ENCODE peak calls at places on chromosomes 16 and 17, in seven cellular contexts. S is endodermal cell; J is fibroblast of lung; N is activated T-cell treated with anti-CD3 and anti-CD28 coated beads, Interleukin-2, amount 50 U/mL, for 72 hours; Y is NCI-H1694 treated with DMSO at 0.1 percent for 48 hours; Q is SHP77; I is testis. L is an unnamed sample.

GRCh38 chr17:71327376-71328059 is 793.3 kb upstream of the SOX9 start:
- DNase-seq in S (no peak), J (peak; percentile 74), N (no peak), Y (no peak), Q (no peak), I (no peak), L (no peak)

GRCh38 chr16:56424404-56424765 is 960 bp downstream of the AMFR start:
- DNase-seq in S (no peak), J (peak; percentile 11), N (no peak), Y (no peak), Q (no peak), I (no peak), L (no peak)

GRCh38 chr17:63246344-63246743 is 199.8 kb downstream of the CYB561 start:
- DNase-seq in S (no peak), J (peak; percentile 28), N (no peak), Y (no peak), Q (no peak), I (no peak), L (no peak)

GRCh38 chr16:30946671-30947532 is 2.0 kb upstream of the ORAI3 start:
- DNase-seq in S (peak; percentile 60), J (no peak), N (no peak), Y (no peak), Q (no peak), I (no peak), L (no peak)

GRCh38 chr16:12775689-12776236 is 27.9 kb downstream of the CPPED1 start:
- DNase-seq in S (no peak), J (no peak), N (no peak), Y (no peak), Q (no peak), I (peak; percentile 38), L (no peak)

GRCh38 chr16:4330277-4330882 is 14.5 kb downstream of the GLIS2 start:
- DNase-seq in S (peak; percentile 93), J (peak; percentile 40), N (peak; percentile 84), Y (peak; percentile 12), Q (peak; percentile 48), I (peak; percentile 81), L (peak; percentile 24)

GRCh38 chr17:76644995-76645394 is 1.4 kb upstream of the ST6GALNAC1 start:
- DNase-seq in S (no peak), J (no peak), N (no peak), Y (no peak), Q (no peak), I (no peak), L (no peak)

GRCh38 chr17:56153215-56153614 is at the start of gene ANKFN1:
- DNase-seq in S (no peak), J (no peak), N (no peak), Y (no peak), Q (no peak), I (peak; percentile 37), L (no peak)

GRCh38 chr17:65433157-65433556 is 128.3 kb downstream of the AXIN2 start:
- DNase-seq in S (no peak), J (no peak), N (no peak), Y (no peak), Q (no peak), I (no peak), L (no peak)

GRCh38 chr17:38663125-38663751 is 11.5 kb downstream of the EPOP start:
- DNase-seq in S (peak; percentile 99), J (peak; percentile 43), N (peak; percentile 61), Y (peak; percentile 84), Q (peak; percentile 88), I (peak; percentile 82), L (peak; percentile 38)

GRCh38 chr16:68269793-68270192 is 5.5 kb downstream of the SLC7A6 start:
- DNase-seq in S (no peak), J (no peak), N (no peak), Y (no peak), Q (no peak), I (no peak), L (no peak)

GRCh38 chr17:3722716-3723115 is 987 bp upstream of the HASPIN start:
- DNase-seq in S (no peak), J (no peak), N (no peak), Y (no peak), Q (no peak), I (no peak), L (no peak)

GRCh38 chr17:44363613-44364159 is at the start of gene FAM171A2:
- DNase-seq in S (peak; percentile 93), J (peak; percentile 43), N (peak; percentile 78), Y (peak; percentile 35), Q (peak; percentile 74), I (peak; percentile 57), L (peak; percentile 43)

GRCh38 chr17:44587339-44587738 is 30.1 kb downstream of the FZD2 start:
- DNase-seq in S (peak; percentile 93), J (peak; percentile 99), N (no peak), Y (no peak), Q (no peak), I (peak; percentile 82), L (peak; percentile 93)

GRCh38 chr17:40598928-40599627 is 33.8 kb upstream of the CCR7 start:
- DNase-seq in S (peak; percentile 41), J (no peak), N (peak; percentile 87), Y (no peak), Q (no peak), I (no peak), L (no peak)

GRCh38 chr16:80806957-80807356 is 2.6 kb upstream of the CDYL2 start:
- DNase-seq in S (no peak), J (peak; percentile 81), N (peak; percentile 81), Y (no peak), Q (no peak), I (no peak), L (no peak)

GRCh38 chr17:17682737-17683675 is 1.7 kb downstream of the RAI1 start:
- DNase-seq in S (peak; percentile 88), J (peak; percentile 86), N (peak; percentile 71), Y (peak; percentile 35), Q (peak; percentile 88), I (peak; percentile 85), L (peak; percentile 39)

GRCh38 chr17:50943575-50943933 is 77.4 kb upstream of the TOB1 start:
- DNase-seq in S (peak; percentile 47), J (no peak), N (no peak), Y (no peak), Q (no peak), I (peak; percentile 33), L (no peak)

GRCh38 chr16:24848065-24848464 is 2.3 kb downstream of the SLC5A11 start:
- DNase-seq in S (no peak), J (peak; percentile 78), N (no peak), Y (no peak), Q (no peak), I (no peak), L (no peak)

GRCh38 chr16:1181715-1182671 is 29.1 kb downstream of the CACNA1H start:
- DNase-seq in S (no peak), J (peak; percentile 92), N (no peak), Y (no peak), Q (peak; percentile 49), I (peak; percentile 62), L (peak; percentile 91)

GRCh38 chr16:3727806-3728381 is 10.6 kb upstream of the TRAP1 start:
- DNase-seq in S (no peak), J (no peak), N (no peak), Y (no peak), Q (no peak), I (no peak), L (no peak)

GRCh38 chr16:20806168-20807050 is at the start of the genes ERI2 and REXO5:
- DNase-seq in S (peak; percentile 97), J (peak; percentile 95), N (peak; percentile 79), Y (peak; percentile 86), Q (peak; percentile 94), I (peak; percentile 95), L (peak; percentile 89)

GRCh38 chr17:76544916-76545365 is 5.1 kb downstream of the PRCD start:
- DNase-seq in S (no peak), J (no peak), N (no peak), Y (peak; percentile 46), Q (no peak), I (no peak), L (no peak)

GRCh38 chr17:6110592-6110991 is 40.4 kb downstream of the WSCD1 start:
- DNase-seq in S (no peak), J (peak; percentile 38), N (no peak), Y (no peak), Q (no peak), I (no peak), L (no peak)

GRCh38 chr16:83214671-83215070 is 587.9 kb downstream of the CDH13 start:
- DNase-seq in S (no peak), J (no peak), N (no peak), Y (no peak), Q (no peak), I (no peak), L (no peak)

GRCh38 chr16:50301626-50302471 is 35.5 kb downstream of the ADCY7 start:
- DNase-seq in S (peak; percentile 38), J (peak; percentile 91), N (no peak), Y (no peak), Q (no peak), I (no peak), L (peak; percentile 27)

GRCh38 chr16:11793840-11794239 is 3.2 kb downstream of the ZC3H7A start:
- DNase-seq in S (no peak), J (no peak), N (no peak), Y (no peak), Q (no peak), I (peak; percentile 40), L (peak; percentile 1)

GRCh38 chr16:85912271-85912974 is 13.5 kb downstream of the IRF8 start:
- DNase-seq in S (no peak), J (peak; percentile 84), N (no peak), Y (no peak), Q (no peak), I (peak; percentile 70), L (no peak)

GRCh38 chr17:228223-228615 is 46.8 kb upstream of the DOC2B start:
- DNase-seq in S (no peak), J (no peak), N (no peak), Y (no peak), Q (no peak), I (no peak), L (no peak)